ENCODE peak calls at places on chromosomes 4 and X, in six cellular contexts. One of them, this sample, is unnamed.

GRCh38 chr4:41375561-41375960 is 118.8 kb downstream of the UCHL1 start:
- DNase-seq in tibial nerve: no peak
- DNase-seq in H1: no peak
- DNase-seq in heart left ventricle: no peak
- DNase-seq in psoas muscle: peak; percentile 78
- DNase-seq in coronary artery: no peak
- DNase-seq in this sample: no peak

GRCh38 chr4:78155616-78156105 is 98.5 kb downstream of the FRAS1 start:
- DNase-seq in tibial nerve: no peak
- DNase-seq in H1: no peak
- DNase-seq in heart left ventricle: no peak
- DNase-seq in psoas muscle: no peak
- DNase-seq in coronary artery: no peak
- DNase-seq in this sample: no peak

GRCh38 chrX:73577368-73577767 is 14.4 kb downstream of the CHIC1 start:
- DNase-seq in tibial nerve: no peak
- DNase-seq in H1: no peak
- DNase-seq in heart left ventricle: no peak
- DNase-seq in psoas muscle: no peak
- DNase-seq in coronary artery: no peak
- DNase-seq in this sample: peak; percentile 45

GRCh38 chrX:3052864-3053263 is 11.6 kb downstream of the ARSF start:
- DNase-seq in tibial nerve: no peak
- DNase-seq in H1: no peak
- DNase-seq in heart left ventricle: no peak
- DNase-seq in psoas muscle: no peak
- DNase-seq in coronary artery: no peak
- DNase-seq in this sample: no peak

GRCh38 chr4:150679767-150680088 is 97.8 kb downstream of the MAB21L2 start:
- DNase-seq in tibial nerve: no peak
- DNase-seq in H1: no peak
- DNase-seq in heart left ventricle: no peak
- DNase-seq in psoas muscle: no peak
- DNase-seq in coronary artery: no peak
- DNase-seq in this sample: no peak

GRCh38 chr4:170853422-170854021 is 763.8 kb upstream of the AADAT start:
- DNase-seq in tibial nerve: peak; percentile 13
- DNase-seq in H1: peak; percentile 27
- DNase-seq in heart left ventricle: no peak
- DNase-seq in psoas muscle: no peak
- DNase-seq in coronary artery: no peak
- DNase-seq in this sample: no peak

GRCh38 chrX:70166601-70167590 is 10.4 kb upstream of the DGAT2L6 start:
- DNase-seq in tibial nerve: no peak
- DNase-seq in H1: no peak
- DNase-seq in heart left ventricle: no peak
- DNase-seq in psoas muscle: no peak
- DNase-seq in coronary artery: no peak
- DNase-seq in this sample: no peak

GRCh38 chr4:88535090-88535755 is 11.6 kb upstream of the PYURF start:
- DNase-seq in tibial nerve: no peak
- DNase-seq in H1: no peak
- DNase-seq in heart left ventricle: no peak
- DNase-seq in psoas muscle: no peak
- DNase-seq in coronary artery: no peak
- DNase-seq in this sample: no peak

GRCh38 chrX:17692709-17693346 is 44.5 kb upstream of the SCML1 start:
- DNase-seq in tibial nerve: no peak
- DNase-seq in H1: no peak
- DNase-seq in heart left ventricle: no peak
- DNase-seq in psoas muscle: peak; percentile 55
- DNase-seq in coronary artery: no peak
- DNase-seq in this sample: no peak

GRCh38 chr4:184812651-184813181 is 13.1 kb downstream of the ACSL1 start:
- DNase-seq in tibial nerve: no peak
- DNase-seq in H1: no peak
- DNase-seq in heart left ventricle: no peak
- DNase-seq in psoas muscle: no peak
- DNase-seq in coronary artery: no peak
- DNase-seq in this sample: no peak

GRCh38 chr4:103306870-103307345 is 108.8 kb upstream of the CENPE start:
- DNase-seq in tibial nerve: peak; percentile 22
- DNase-seq in H1: no peak
- DNase-seq in heart left ventricle: peak; percentile 15
- DNase-seq in psoas muscle: no peak
- DNase-seq in coronary artery: no peak
- DNase-seq in this sample: no peak

GRCh38 chrX:43682726-43683125 is 26.6 kb downstream of the MAOA start:
- DNase-seq in tibial nerve: no peak
- DNase-seq in H1: no peak
- DNase-seq in heart left ventricle: no peak
- DNase-seq in psoas muscle: no peak
- DNase-seq in coronary artery: no peak
- DNase-seq in this sample: peak; percentile 1

GRCh38 chr4:150656882-150657281 is 74.9 kb downstream of the MAB21L2 start:
- DNase-seq in tibial nerve: no peak
- DNase-seq in H1: no peak
- DNase-seq in heart left ventricle: no peak
- DNase-seq in psoas muscle: no peak
- DNase-seq in coronary artery: no peak
- DNase-seq in this sample: no peak

GRCh38 chr4:150518559-150518958 is 63.4 kb upstream of the MAB21L2 start:
- DNase-seq in tibial nerve: no peak
- DNase-seq in H1: no peak
- DNase-seq in heart left ventricle: no peak
- DNase-seq in psoas muscle: no peak
- DNase-seq in coronary artery: no peak
- DNase-seq in this sample: no peak

GRCh38 chrX:8726031-8726652 is 5.8 kb downstream of the ANOS1 start:
- DNase-seq in tibial nerve: no peak
- DNase-seq in H1: no peak
- DNase-seq in heart left ventricle: no peak
- DNase-seq in psoas muscle: no peak
- DNase-seq in coronary artery: no peak
- DNase-seq in this sample: peak; percentile 14

GRCh38 chr4:69308634-69309033 is 28.4 kb downstream of the UGT2B28 start:
- DNase-seq in tibial nerve: no peak
- DNase-seq in H1: no peak
- DNase-seq in heart left ventricle: no peak
- DNase-seq in psoas muscle: no peak
- DNase-seq in coronary artery: no peak
- DNase-seq in this sample: no peak

GRCh38 chr4:48329193-48329592 is 12.1 kb upstream of the SLAIN2 start:
- DNase-seq in tibial nerve: no peak
- DNase-seq in H1: no peak
- DNase-seq in heart left ventricle: no peak
- DNase-seq in psoas muscle: no peak
- DNase-seq in coronary artery: no peak
- DNase-seq in this sample: no peak

GRCh38 chr4:96175871-96176270 is 336.0 kb downstream of the PDHA2 start:
- DNase-seq in tibial nerve: no peak
- DNase-seq in H1: no peak
- DNase-seq in heart left ventricle: no peak
- DNase-seq in psoas muscle: no peak
- DNase-seq in coronary artery: no peak
- DNase-seq in this sample: no peak

GRCh38 chr4:102213031-102213430 is 132.3 kb downstream of the SLC39A8 start:
- DNase-seq in tibial nerve: no peak
- DNase-seq in H1: no peak
- DNase-seq in heart left ventricle: no peak
- DNase-seq in psoas muscle: no peak
- DNase-seq in coronary artery: no peak
- DNase-seq in this sample: no peak

GRCh38 chr4:60443068-60443467 is 757.1 kb upstream of the ADGRL3 start:
- DNase-seq in tibial nerve: no peak
- DNase-seq in H1: no peak
- DNase-seq in heart left ventricle: no peak
- DNase-seq in psoas muscle: no peak
- DNase-seq in coronary artery: peak; percentile 56
- DNase-seq in this sample: no peak

GRCh38 chr4:47053485-47053884 is 22.1 kb downstream of the GABRB1 start:
- DNase-seq in tibial nerve: no peak
- DNase-seq in H1: no peak
- DNase-seq in heart left ventricle: no peak
- DNase-seq in psoas muscle: no peak
- DNase-seq in coronary artery: no peak
- DNase-seq in this sample: no peak

GRCh38 chrX:40727599-40728252 is 7.6 kb downstream of the MED14 start:
- DNase-seq in tibial nerve: no peak
- DNase-seq in H1: no peak
- DNase-seq in heart left ventricle: no peak
- DNase-seq in psoas muscle: no peak
- DNase-seq in coronary artery: no peak
- DNase-seq in this sample: no peak

GRCh38 chrX:152136312-152136711 is 2.1 kb downstream of the MAGEA10 start:
- DNase-seq in tibial nerve: no peak
- DNase-seq in H1: no peak
- DNase-seq in heart left ventricle: no peak
- DNase-seq in psoas muscle: no peak
- DNase-seq in coronary artery: peak; percentile 26
- DNase-seq in this sample: no peak

GRCh38 chr4:165476214-165477098 is 97.6 kb downstream of the CPE start:
- DNase-seq in tibial nerve: no peak
- DNase-seq in H1: no peak
- DNase-seq in heart left ventricle: no peak
- DNase-seq in psoas muscle: no peak
- DNase-seq in coronary artery: no peak
- DNase-seq in this sample: peak; percentile 89

DNA sequence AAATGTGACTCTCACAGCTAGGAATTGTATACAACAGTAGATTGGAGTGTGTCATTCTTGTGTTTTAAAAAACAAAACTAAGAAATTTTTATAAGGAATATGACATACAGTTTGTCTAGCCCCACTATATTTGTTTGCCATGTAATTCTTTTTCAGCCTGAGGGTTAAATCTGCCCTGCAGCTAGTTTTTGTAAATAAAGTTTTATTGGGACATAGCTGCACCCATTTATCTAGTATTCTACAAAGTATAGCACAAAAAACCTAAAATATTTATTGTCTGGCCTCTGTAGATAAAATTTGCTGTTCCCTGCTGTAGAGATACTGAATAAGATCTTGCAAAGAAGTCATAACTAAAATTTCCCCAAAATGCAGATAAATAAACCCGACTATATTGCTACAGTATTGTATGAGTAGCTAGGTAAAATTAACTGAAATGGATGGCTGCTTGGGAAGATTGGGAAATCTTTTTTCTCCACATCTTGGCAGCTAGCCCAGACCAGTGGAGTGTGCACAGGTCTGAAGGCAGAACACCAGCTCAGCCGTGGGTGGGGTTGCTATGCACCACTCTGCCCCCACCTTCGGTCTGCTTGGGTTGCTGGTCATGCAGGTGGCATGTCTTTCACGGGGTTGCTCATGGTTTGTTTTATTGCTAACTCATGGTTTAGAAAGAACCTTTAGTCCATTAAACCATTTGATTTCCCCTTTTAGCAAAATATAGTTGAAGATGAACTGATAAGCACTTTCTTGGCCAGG is 127.9 kb downstream of the KLHL8 start:
- DNase-seq in tibial nerve: peak; percentile 24
- DNase-seq in H1: no peak
- DNase-seq in heart left ventricle: peak; percentile 62
- DNase-seq in psoas muscle: peak; percentile 83
- DNase-seq in coronary artery: no peak
- DNase-seq in this sample: peak; percentile 98
- H3K27ac ChIP-seq in tibial nerve: peak overlapping the region; percentile 61
- H3K27ac ChIP-seq in H1: no peak overlapping the region
- H3K27ac ChIP-seq in heart left ventricle: peak overlapping the region; percentile 33
- H3K27ac ChIP-seq in psoas muscle: peak overlapping the region; percentile 81
- H3K27ac ChIP-seq in coronary artery: peak overlapping the region; percentile 32
- H3K27ac ChIP-seq in this sample: peak overlapping the region; percentile 99

GRCh38 chrX:110211340-110211739 is 106.5 kb downstream of the AMMECR1 start:
- DNase-seq in tibial nerve: no peak
- DNase-seq in H1: no peak
- DNase-seq in heart left ventricle: no peak
- DNase-seq in psoas muscle: no peak
- DNase-seq in coronary artery: no peak
- DNase-seq in this sample: no peak
- H3K27ac ChIP-seq in tibial nerve: no peak overlapping the region
- H3K27ac ChIP-seq in H1: no peak overlapping the region
- H3K27ac ChIP-seq in heart left ventricle: no peak overlapping the region
- H3K27ac ChIP-seq in psoas muscle: no peak overlapping the region
- H3K27ac ChIP-seq in coronary artery: no peak overlapping the region
- H3K27ac ChIP-seq in this sample: peak overlapping the region; percentile 79

DNA sequence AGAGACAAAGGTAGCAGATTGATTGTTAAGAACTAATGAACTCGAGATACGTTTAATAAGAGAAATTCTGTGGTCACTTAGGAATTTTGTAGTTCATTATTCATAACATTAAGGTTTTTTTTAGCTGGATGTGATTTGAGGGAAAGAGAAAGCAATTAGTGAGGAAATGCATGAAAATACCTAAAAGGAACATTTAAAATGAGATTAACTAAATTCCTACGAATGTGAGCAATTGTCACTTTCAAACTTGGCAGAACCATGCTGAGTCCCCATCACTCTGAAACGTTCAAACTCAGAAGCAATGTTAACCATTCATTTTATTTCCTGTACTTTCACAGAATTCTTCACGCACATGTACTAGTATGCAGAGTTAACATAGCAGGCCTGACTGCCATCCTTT is 5.8 kb downstream of the PRMT9 start:
- DNase-seq in tibial nerve: no peak
- DNase-seq in H1: no peak
- DNase-seq in heart left ventricle: no peak
- DNase-seq in psoas muscle: no peak
- DNase-seq in coronary artery: no peak
- DNase-seq in this sample: no peak
- H3K27ac ChIP-seq in tibial nerve: no peak overlapping the region
- H3K27ac ChIP-seq in H1: no peak overlapping the region
- H3K27ac ChIP-seq in heart left ventricle: no peak overlapping the region
- H3K27ac ChIP-seq in psoas muscle: no peak overlapping the region
- H3K27ac ChIP-seq in coronary artery: no peak overlapping the region
- H3K27ac ChIP-seq in this sample: no peak overlapping the region

DNA sequence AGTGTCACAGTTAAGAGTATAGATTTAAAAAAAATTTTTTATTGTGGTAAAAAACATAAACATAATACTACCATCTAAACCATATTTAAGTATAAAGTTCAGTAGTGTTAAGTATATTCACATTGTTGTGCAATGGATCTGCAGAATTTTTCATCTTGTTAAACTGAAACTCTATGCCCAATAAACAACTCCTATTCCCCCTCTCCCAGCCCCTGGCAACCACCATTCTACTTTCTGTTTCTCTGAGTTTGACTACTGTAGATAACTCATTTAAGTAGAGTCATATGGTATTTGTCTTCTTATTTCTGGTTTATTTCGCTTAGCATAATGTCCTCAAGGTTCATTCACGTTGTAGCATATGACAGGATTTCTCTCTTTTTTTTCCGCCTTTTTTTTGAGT is 112.4 kb downstream of the PTTG2 start:
- DNase-seq in tibial nerve: no peak
- DNase-seq in H1: no peak
- DNase-seq in heart left ventricle: no peak
- DNase-seq in psoas muscle: no peak
- DNase-seq in coronary artery: no peak
- DNase-seq in this sample: no peak
- H3K27ac ChIP-seq in tibial nerve: peak overlapping the region; percentile 15
- H3K27ac ChIP-seq in H1: no peak overlapping the region
- H3K27ac ChIP-seq in heart left ventricle: peak overlapping the region; percentile 56
- H3K27ac ChIP-seq in psoas muscle: peak overlapping the region; percentile 26
- H3K27ac ChIP-seq in coronary artery: no peak overlapping the region
- H3K27ac ChIP-seq in this sample: no peak overlapping the region

GRCh38 chr4:107520368-107520767 is 199.7 kb downstream of the PAPSS1 start:
- DNase-seq in tibial nerve: no peak
- DNase-seq in H1: no peak
- DNase-seq in heart left ventricle: no peak
- DNase-seq in psoas muscle: no peak
- DNase-seq in coronary artery: no peak
- DNase-seq in this sample: no peak
- H3K27ac ChIP-seq in tibial nerve: no peak overlapping the region
- H3K27ac ChIP-seq in H1: no peak overlapping the region
- H3K27ac ChIP-seq in heart left ventricle: no peak overlapping the region
- H3K27ac ChIP-seq in psoas muscle: no peak overlapping the region
- H3K27ac ChIP-seq in coronary artery: no peak overlapping the region
- H3K27ac ChIP-seq in this sample: no peak overlapping the region